ENCODE peak calls at places on chromosomes 12 and 14, in four cellular contexts. E is K562, F is fibroblast of lung, I is breast epithelium. O is an unnamed sample. For H3K4me1, the result is how much of the 10 kb centered on the place peaks cover.

GRCh38 chr14:104562606-104563005 is 17.0 kb upstream of the C14orf180 start:
- DNase-seq in E (no peak), I (no peak), F (no peak), O (no peak)

GRCh38 chr12:127785535-127785934 is 481.4 kb upstream of the TMEM132C start:
- DNase-seq in F (peak), E (no peak), I (no peak), O (no peak)

GRCh38 chr12:105935981-105936380 is 202.8 kb downstream of the NUAK1 start:
- DNase-seq in I (no peak), E (no peak), F (peak), O (no peak)

GRCh38 chr12:45994736-45995135 is 4.4 kb upstream of the SCAF11 start:
- DNase-seq in F (no peak), E (no peak), I (no peak), O (no peak)

GRCh38 chr12:26798013-26798412 is 35.0 kb downstream of the ITPR2 start:
- DNase-seq in I (no peak), F (peak), E (no peak), O (no peak)

GRCh38 chr14:61557854-61558253 is 137.5 kb upstream of the HIF1A start:
- DNase-seq in E (no peak), F (no peak), I (no peak), O (no peak)

GRCh38 chr12:42690264-42690663 is 100.7 kb upstream of the PRICKLE1 start:
- DNase-seq in I (no peak), E (no peak), F (no peak), O (no peak)

GRCh38 chr14:74706101-74706500 is 6.8 kb downstream of the AREL1 start:
- DNase-seq in I (no peak), F (peak), E (no peak), O (no peak)

GRCh38 chr12:121536058-121536928 is 44.5 kb downstream of the KDM2B start:
- DNase-seq in F (peak), I (peak), E (peak), O (peak)

GRCh38 chr12:57166971-57167371 is 19.6 kb upstream of the LRP1-AS start:
- DNase-seq in I (no peak), E (peak), F (peak), O (no peak)

GRCh38 chr12:132305991-132306884 is 23.2 kb downstream of the GALNT9 start:
- DNase-seq in F (no peak), E (no peak), I (no peak), O (no peak)

GRCh38 chr14:63454863-63455622 is 88.1 kb downstream of the PPP2R5E start:
- DNase-seq in E (no peak), I (no peak), F (peak), O (no peak)

GRCh38 chr12:124517260-124518050 is 50.0 kb downstream of the NCOR2 start:
- DNase-seq in I (peak), F (peak), E (no peak), O (peak)

GRCh38 chr12:121649819-121650353 is 19.6 kb downstream of the MORN3 start:
- DNase-seq in E (peak), I (no peak), F (no peak), O (no peak)

GRCh38 chr14:80930836-80931389 is 10.6 kb downstream of the CEP128 start:
- DNase-seq in I (no peak), E (no peak), F (peak), O (no peak)

GRCh38 chr14:96001866-96002510 is 37.2 kb upstream of the C14orf132 start:
- DNase-seq in F (peak), E (no peak), I (no peak), O (no peak)

GRCh38 chr14:81162941-81163340 is 57.8 kb downstream of the GTF2A1 start:
- DNase-seq in E (no peak), I (no peak), F (no peak), O (no peak)

GRCh38 chr14:103372552-103373304 is 12.5 kb upstream of the MARK3 start:
- DNase-seq in I (no peak), F (peak), E (peak), O (no peak)

GRCh38 chr14:81366259-81366658 is 33.9 kb downstream of the STON2 start:
- DNase-seq in I (no peak), F (peak), E (no peak), O (no peak)

GRCh38 chr12:76307083-76307482 is 41.1 kb downstream of the BBS10 start:
- DNase-seq in I (no peak), E (no peak), F (no peak), O (no peak)

GRCh38 chr14:89667983-89668382 is 250.9 kb upstream of the FOXN3 start:
- DNase-seq in I (no peak), F (peak), E (no peak), O (no peak)

GRCh38 chr12:89968151-89968699 is 259.6 kb upstream of the ATP2B1 start:
- DNase-seq in F (no peak), E (no peak), I (no peak), O (no peak)

GRCh38 chr14:65321370-65321875 is 91.1 kb upstream of the FUT8 start:
- DNase-seq in E (no peak), F (no peak), I (no peak), O (no peak)

GRCh38 chr12:65962921-65963883 is 138.9 kb downstream of the HMGA2 start:
- DNase-seq in E (no peak), I (no peak), F (peak), O (peak)

GRCh38 chr12:56751712-56752598 is at the start of gene PRIM1:
- DNase-seq in F (peak), E (peak), I (peak), O (peak)

GRCh38 chr12:109731806-109732205 is 18.2 kb downstream of the FAM222A start:
- DNase-seq in E (no peak), I (no peak), F (no peak), O (no peak)

GRCh38 chr12:53532524-53533445 is 25.5 kb upstream of the NPFF start:
- DNase-seq in I (no peak), E (no peak), F (no peak), O (no peak)

GRCh38 chr14:63405715-63406114 is 87.0 kb upstream of the GPHB5 start:
- DNase-seq in I (no peak), F (no peak), E (no peak), O (no peak)

GRCh38 chr12:105409881-105410471 is 79.5 kb downstream of the C12orf75 start:
- DNase-seq in E (no peak), I (no peak), F (peak), O (no peak)

GRCh38 chr14:65281991-65282908 is 130.3 kb upstream of the FUT8 start:
- DNase-seq in E (no peak), F (peak), I (no peak), O (no peak)

GRCh38 chr12:2692156-2692555 is 102.6 kb upstream of the FKBP4 start:
- DNase-seq in I (no peak), F (no peak), E (no peak), O (no peak)

GRCh38 chr12:97452839-97453238 is 9.8 kb upstream of the RMST start:
- DNase-seq in E (no peak), F (no peak), I (no peak), O (no peak)

GRCh38 chr12:97452230-97452629 is 10.4 kb upstream of the RMST start:
- DNase-seq in F (no peak), I (no peak), E (no peak), O (no peak)

DNA sequence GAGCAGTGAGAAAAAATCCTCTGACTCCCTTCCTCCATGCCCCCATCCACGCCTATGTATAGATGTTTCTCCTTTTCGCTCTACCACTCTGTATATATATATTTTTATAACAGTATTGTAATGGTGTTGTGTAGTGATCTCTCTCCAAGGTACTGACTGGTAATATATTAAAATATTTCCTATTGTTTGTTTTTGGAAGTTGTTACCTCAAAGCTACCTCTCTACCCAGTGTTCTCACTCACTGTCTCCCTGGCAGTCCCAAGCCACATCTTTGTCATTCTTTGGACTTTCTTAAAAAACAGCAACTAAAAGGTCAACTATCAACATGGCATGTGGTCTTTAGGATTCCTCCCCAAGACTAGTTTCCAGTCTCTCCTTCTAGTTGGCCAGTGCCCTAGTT is 15.7 kb upstream of the RMST start:
- DNase-seq in E (no peak), I (no peak), F (no peak), O (no peak)
- H3K4me1 ChIP-seq in E (under half), I (under half), F (under half), O (under half)

GRCh38 chr14:56487090-56487667 is 92.4 kb upstream of the TMEM260 start:
- DNase-seq in E (no peak), F (peak), I (no peak), O (no peak)

GRCh38 chr14:56488306-56488705 is 91.3 kb upstream of the TMEM260 start:
- DNase-seq in F (no peak), I (no peak), E (no peak), O (no peak)

GRCh38 chr14:56487761-56488160 is 91.8 kb upstream of the TMEM260 start:
- DNase-seq in F (peak), I (no peak), E (no peak), O (no peak)

GRCh38 chr14:56491299-56492285 is 88.0 kb upstream of the TMEM260 start:
- DNase-seq in F (peak), E (peak), I (no peak), O (no peak)

DNA sequence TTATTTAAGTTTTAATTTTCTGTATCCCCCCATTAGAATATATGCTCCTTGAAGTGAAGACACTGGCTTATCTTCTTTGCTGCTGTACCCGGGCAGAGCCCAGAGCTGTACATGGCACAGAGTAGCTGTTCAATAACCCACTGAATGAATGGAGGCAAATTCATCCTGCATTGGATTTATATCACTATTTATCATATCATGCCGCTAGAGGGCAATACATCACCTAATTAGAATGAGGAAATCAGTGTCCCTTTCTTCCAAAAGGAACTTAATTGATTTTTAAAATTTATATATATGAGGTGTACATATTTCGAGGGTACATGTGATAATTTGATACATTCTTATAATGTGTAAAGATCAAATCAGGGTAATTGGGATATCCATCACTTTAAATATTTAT is 89.2 kb upstream of the TMEM260 start:
- DNase-seq in F (peak), I (no peak), E (no peak), O (no peak)
- TF ChIP-seq CTCF in F (no peak), I (peak), E (peak), O (peak)

DNA sequence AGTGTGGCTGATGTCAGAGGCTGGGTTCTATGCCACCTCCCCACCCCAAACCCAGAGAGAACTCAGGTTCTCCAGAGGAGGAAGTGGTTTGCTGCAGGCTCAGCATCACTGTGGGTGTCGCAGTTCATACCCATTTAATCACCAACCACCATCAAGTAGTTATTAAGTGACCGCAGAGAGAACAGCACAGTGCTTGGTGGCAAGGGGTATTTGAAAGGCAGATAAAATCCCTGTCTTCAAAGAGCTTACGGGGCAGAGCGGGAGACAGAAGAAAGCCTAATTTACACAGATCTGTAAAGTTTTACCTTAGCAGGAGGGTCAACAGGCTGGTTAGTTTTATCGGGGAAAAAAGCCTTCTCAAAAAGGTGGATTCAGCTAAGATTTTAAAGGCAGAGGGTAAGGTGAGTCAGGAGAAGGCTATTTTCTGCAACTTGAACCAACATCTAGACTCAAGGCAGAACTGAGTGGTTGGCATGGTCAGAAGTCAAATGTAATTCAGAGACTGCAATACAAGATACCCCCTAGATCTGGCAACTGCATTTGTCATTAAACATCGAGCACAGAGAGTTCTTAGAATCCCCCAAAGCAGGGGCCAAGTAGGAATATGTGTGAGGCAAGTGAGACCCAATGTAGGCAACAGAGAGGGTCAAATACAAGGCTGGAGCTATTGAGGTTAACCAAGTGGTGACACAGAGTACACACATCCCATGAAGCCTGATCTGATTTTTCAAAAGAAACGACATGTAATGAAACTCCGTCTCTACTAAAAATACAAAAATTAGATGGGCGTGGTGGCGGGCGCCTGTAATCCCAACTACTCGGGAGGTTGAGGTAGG is 13.2 kb downstream of the PXN start:
- DNase-seq in F (no peak), E (no peak), I (no peak), O (no peak)
- H3K4me1 ChIP-seq in F (under half), E (under half), I (under half), O (under half)

GRCh38 chr12:30795660-30796507 is 41.1 kb upstream of the CAPRIN2 start:
- DNase-seq in I (peak), E (peak), F (peak), O (peak)
- TF ChIP-seq CTCF in I (no peak), E (no peak), F (no peak), O (no peak)